ENCODE peak calls at places on chromosome 7, in five cellular contexts. M, Y, R, Z and G are unnamed samples.
A peak's percentile ranks its signal among the peaks of the same experiment; 100 is the strongest.

GRCh38 chr7:1136841-1137516 is 23.0 kb downstream of the ZFAND2A start:
- DNase-seq in Y (no peak), Z (no peak), M (peak; percentile 2), R (no peak), G (no peak)

GRCh38 chr7:112630565-112630964 is 149.8 kb downstream of the LSMEM1 start:
- DNase-seq in Z (no peak), Y (no peak), R (no peak), M (no peak), G (no peak)

GRCh38 chr7:64312826-64313225 is 935 bp upstream of the ZNF736 start:
- DNase-seq in M (no peak), R (no peak), Y (no peak), Z (no peak), G (no peak)

GRCh38 chr7:77727527-77727926 is 31.3 kb downstream of the RSBN1L start:
- DNase-seq in Z (no peak), M (no peak), Y (no peak), R (no peak), G (no peak)

GRCh38 chr7:138842111-138842510 is 44.1 kb upstream of the ATP6V0A4 start:
- DNase-seq in Y (no peak), Z (no peak), R (no peak), M (no peak), G (no peak)

GRCh38 chr7:68288099-68288498 is 1291.5 kb downstream of the TYW1 start:
- DNase-seq in Y (no peak), M (no peak), Z (no peak), R (no peak), G (no peak)

GRCh38 chr7:46256870-46257528 is 335.9 kb upstream of the IGFBP3 start:
- DNase-seq in Z (no peak), R (peak; percentile 11), M (no peak), Y (no peak), G (no peak)

GRCh38 chr7:35906191-35906908 is 105.5 kb downstream of the SEPTIN7 start:
- DNase-seq in R (peak; percentile 47), M (peak; percentile 90), Y (peak; percentile 66), Z (peak; percentile 58), G (peak; percentile 88)

GRCh38 chr7:100132697-100133137 is 6.0 kb downstream of the MBLAC1 start:
- DNase-seq in Y (no peak), R (peak; percentile 16), Z (peak; percentile 54), M (peak; percentile 77), G (peak; percentile 80)

GRCh38 chr7:79664884-79665676 is 211.6 kb upstream of the MAGI2 start:
- DNase-seq in Y (no peak), R (no peak), M (no peak), Z (no peak), G (no peak)

GRCh38 chr7:14293434-14293833 is 304.0 kb upstream of the ETV1 start:
- DNase-seq in M (no peak), Y (no peak), R (peak; percentile 4), Z (no peak), G (no peak)

GRCh38 chr7:50596484-50596883 is 31.3 kb upstream of the DDC start:
- DNase-seq in R (no peak), Z (no peak), Y (no peak), M (no peak), G (no peak)

GRCh38 chr7:120805636-120806388 is 52.1 kb downstream of the TSPAN12 start:
- DNase-seq in M (peak; percentile 79), Z (peak; percentile 12), R (peak; percentile 48), Y (peak; percentile 40), G (peak; percentile 89)

GRCh38 chr7:584122-584465 is 64.4 kb upstream of the PDGFA start:
- DNase-seq in Y (no peak), R (no peak), M (peak; percentile 55), Z (peak; percentile 82), G (peak; percentile 15)

GRCh38 chr7:4931932-4932331 is 27.1 kb downstream of the MMD2 start:
- DNase-seq in Y (peak; percentile 26), R (no peak), M (no peak), Z (no peak), G (no peak)

GRCh38 chr7:5421626-5422323 is 1.9 kb downstream of the TNRC18 start:
- DNase-seq in R (no peak), Y (no peak), Z (no peak), M (no peak), G (peak; percentile 77)

GRCh38 chr7:151099486-151100211 is 13.4 kb downstream of the AGAP3 start:
- DNase-seq in M (no peak), Z (no peak), Y (no peak), R (no peak), G (no peak)

GRCh38 chr7:140992422-140992821 is 22.3 kb downstream of the MRPS33 start:
- DNase-seq in Z (no peak), Y (no peak), M (no peak), R (no peak), G (no peak)

GRCh38 chr7:12913002-12913401 is 225.6 kb downstream of the ARL4A start:
- DNase-seq in Z (no peak), Y (no peak), R (no peak), M (no peak), G (peak; percentile 22)

GRCh38 chr7:51802698-51803097 is 486.1 kb upstream of the COBL start:
- DNase-seq in M (no peak), Z (no peak), Y (no peak), R (no peak), G (no peak)

GRCh38 chr7:126993626-126994213 is 259.0 kb downstream of the GRM8 start:
- DNase-seq in M (peak; percentile 18), Y (no peak), R (no peak), Z (no peak), G (no peak)

GRCh38 chr7:154857240-154857639 is 145.7 kb downstream of the PAXIP1 start:
- DNase-seq in Z (no peak), Y (no peak), R (no peak), M (no peak), G (no peak)

GRCh38 chr7:13990319-13990983 is 985 bp upstream of the ETV1 start:
- DNase-seq in M (peak; percentile 42), R (peak; percentile 69), Z (no peak), Y (no peak), G (peak; percentile 23)